ENCODE peak calls at places on chromosomes 5 and 9, in seven cellular contexts. M, C, D, W, J, Z and I are unnamed samples.

GRCh38 chr5:58622884-58623871 is 40.3 kb downstream of the RAB3C start:
- DNase-seq in D (no peak), Z (no peak), W (no peak), M (no peak), C (no peak), J (no peak), I (no peak)

GRCh38 chr5:152505442-152506042 is 100.5 kb upstream of the NMUR2 start:
- DNase-seq in J (peak; percentile 79), C (peak; percentile 17), M (peak; percentile 73), D (no peak), W (no peak), Z (peak; percentile 49), I (peak; percentile 13)

GRCh38 chr5:79416499-79416898 is 97.4 kb downstream of the HOMER1 start:
- DNase-seq in J (no peak), D (no peak), C (no peak), Z (no peak), M (no peak), W (no peak), I (no peak)

GRCh38 chr5:87154191-87154590 is 113.5 kb upstream of the RASA1 start:
- DNase-seq in C (no peak), Z (no peak), M (no peak), W (no peak), D (no peak), J (no peak), I (no peak)

GRCh38 chr5:153476767-153477166 is 13.7 kb upstream of the GRIA1 start:
- DNase-seq in W (no peak), Z (no peak), D (no peak), M (no peak), J (no peak), C (peak; percentile 86), I (no peak)

GRCh38 chr9:89386797-89387196 is 68.5 kb downstream of the SECISBP2 start:
- DNase-seq in Z (no peak), W (no peak), D (no peak), J (no peak), C (no peak), M (peak; percentile 35), I (no peak)

GRCh38 chr5:73359395-73359794 is 89.2 kb downstream of the FOXD1 start:
- DNase-seq in M (no peak), C (no peak), D (no peak), Z (no peak), W (no peak), J (no peak), I (no peak)

GRCh38 chr5:62791059-62791458 is 212.4 kb downstream of the LRRC70 start:
- DNase-seq in J (no peak), M (peak; percentile 10), Z (no peak), C (no peak), D (no peak), W (no peak), I (no peak)

GRCh38 chr5:168269950-168270349 is 21.5 kb upstream of the WWC1 start:
- DNase-seq in M (no peak), Z (no peak), W (no peak), C (no peak), J (no peak), D (no peak), I (no peak)

GRCh38 chr5:65021527-65022226 is 252.9 kb downstream of the CWC27 start:
- DNase-seq in Z (no peak), W (no peak), C (no peak), M (no peak), D (no peak), J (no peak), I (no peak)

GRCh38 chr9:127185931-127186781 is 63.7 kb upstream of the ANGPTL2 start:
- DNase-seq in Z (peak; percentile 82), C (peak; percentile 80), W (no peak), J (no peak), D (no peak), M (no peak), I (no peak)

GRCh38 chr9:135877776-135878527 is 29.4 kb downstream of the CAMSAP1 start:
- DNase-seq in J (no peak), C (no peak), Z (no peak), W (no peak), M (no peak), D (no peak), I (no peak)

GRCh38 chr5:135213034-135213386 is 179.0 kb upstream of the PITX1 start:
- DNase-seq in D (no peak), J (no peak), W (no peak), Z (peak; percentile 8), M (no peak), C (no peak), I (no peak)

GRCh38 chr9:136460772-136461325 is 21.2 kb upstream of the INPP5E start:
- DNase-seq in M (no peak), J (no peak), Z (no peak), C (no peak), D (no peak), W (no peak), I (no peak)

GRCh38 chr9:125374443-125375309 is 113.0 kb downstream of the GAPVD1 start:
- DNase-seq in W (peak; percentile 10), D (peak; percentile 41), M (peak; percentile 77), C (peak; percentile 51), Z (peak; percentile 73), J (peak; percentile 77), I (peak; percentile 34)

GRCh38 chr9:98698856-98699255 is 9.9 kb downstream of the GABBR2 start:
- DNase-seq in J (no peak), C (no peak), Z (no peak), D (no peak), M (no peak), W (no peak), I (no peak)

GRCh38 chr5:58466939-58467338 is 7.1 kb upstream of the PLK2 start:
- DNase-seq in D (no peak), M (no peak), C (peak; percentile 44), J (no peak), W (no peak), Z (no peak), I (no peak)